ENCODE peak calls at places on chromosome 18, in four cellular contexts. P, T, V and M are unnamed samples.

GRCh38 chr18:46740046-46740445 is 16.8 kb downstream of the ST8SIA5 start:
- DNase-seq in P (no peak), T (no peak), V (no peak), M (no peak)

GRCh38 chr18:67525328-67526110 is 9.0 kb upstream of the DSEL start:
- DNase-seq in P (no peak), T (no peak), V (peak; percentile 36), M (peak; percentile 55)

GRCh38 chr18:63178526-63178880 is 141.1 kb downstream of the BCL2 start:
- DNase-seq in P (no peak), T (no peak), V (no peak), M (no peak)

GRCh38 chr18:32284284-32284683 is 94.4 kb downstream of the MEP1B start:
- DNase-seq in P (no peak), T (no peak), V (no peak), M (no peak)

GRCh38 chr18:63697261-63697660 is 5.5 kb upstream of the SERPINB11 start:
- DNase-seq in P (no peak), T (no peak), V (no peak), M (no peak)

GRCh38 chr18:2617974-2618373 is 37.6 kb upstream of the SMCHD1 start:
- DNase-seq in P (no peak), T (no peak), V (no peak), M (no peak)

GRCh38 chr18:58861353-58861752 is 3.3 kb upstream of the ZNF532 start:
- DNase-seq in P (no peak), T (no peak), V (no peak), M (no peak)

GRCh38 chr18:51066273-51066672 is 36.3 kb downstream of the SMAD4 start:
- DNase-seq in P (no peak), T (no peak), V (no peak), M (no peak)

GRCh38 chr18:62832282-62832681 is 116.9 kb downstream of the PHLPP1 start:
- DNase-seq in P (no peak), T (no peak), V (no peak), M (no peak)

GRCh38 chr18:42028232-42028832 is 73.3 kb downstream of the PIK3C3 start:
- DNase-seq in P (peak; percentile 32), T (no peak), V (peak; percentile 12), M (no peak)

GRCh38 chr18:63152791-63153190 is 166.8 kb downstream of the BCL2 start:
- DNase-seq in P (no peak), T (no peak), V (no peak), M (no peak)

GRCh38 chr18:42229211-42230210 is 274.5 kb downstream of the PIK3C3 start:
- DNase-seq in P (no peak), T (no peak), V (no peak), M (no peak)

GRCh38 chr18:14978962-14979535 is 231.1 kb downstream of the ANKRD30B start:
- DNase-seq in P (peak; percentile 8), T (no peak), V (peak; percentile 23), M (no peak)

GRCh38 chr18:21803495-21803894 is 62.9 kb downstream of the MIB1 start:
- DNase-seq in P (no peak), T (no peak), V (peak; percentile 63), M (no peak)

GRCh38 chr18:33557706-33558105 is 20.3 kb upstream of the ASXL3 start:
- DNase-seq in P (no peak), T (no peak), V (no peak), M (no peak)

GRCh38 chr18:54611819-54612218 is 20.8 kb downstream of the DYNAP start:
- DNase-seq in P (no peak), T (no peak), V (no peak), M (no peak)

DNA sequence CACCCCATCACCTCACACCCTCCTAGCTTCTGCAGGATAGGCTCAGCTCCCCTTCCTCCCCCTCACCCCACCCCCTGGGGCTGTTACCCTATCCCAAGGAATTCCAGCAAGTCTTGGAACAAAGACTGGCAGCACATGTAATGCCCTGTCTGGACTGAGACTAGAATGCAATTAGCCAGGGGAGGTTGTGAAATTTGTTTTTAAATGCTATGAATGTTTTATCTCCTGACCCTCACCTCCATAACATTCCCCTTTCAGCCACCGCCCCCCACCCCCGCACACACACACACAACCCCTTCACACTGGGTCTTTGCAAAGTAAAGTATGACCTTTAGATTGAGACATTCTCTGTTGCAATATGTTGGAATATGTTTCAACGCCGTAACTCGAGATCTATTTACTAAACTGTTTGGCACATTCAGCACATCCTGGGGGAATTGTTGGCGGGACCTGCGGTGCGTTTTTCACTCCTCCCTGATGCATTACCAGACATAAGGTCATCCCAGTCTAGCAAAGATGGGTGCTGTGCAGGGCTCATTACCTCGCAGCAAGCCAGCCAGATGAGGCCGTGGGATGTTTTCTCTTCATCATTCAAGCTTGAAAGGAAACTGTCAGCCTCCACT is 290.7 kb upstream of the SLC14A2 start:
- DNase-seq in P (no peak), T (no peak), V (no peak), M (no peak)
- TF ChIP-seq TCF7L2 in P (no peak), T (no peak), V (no peak), M (no peak)

DNA sequence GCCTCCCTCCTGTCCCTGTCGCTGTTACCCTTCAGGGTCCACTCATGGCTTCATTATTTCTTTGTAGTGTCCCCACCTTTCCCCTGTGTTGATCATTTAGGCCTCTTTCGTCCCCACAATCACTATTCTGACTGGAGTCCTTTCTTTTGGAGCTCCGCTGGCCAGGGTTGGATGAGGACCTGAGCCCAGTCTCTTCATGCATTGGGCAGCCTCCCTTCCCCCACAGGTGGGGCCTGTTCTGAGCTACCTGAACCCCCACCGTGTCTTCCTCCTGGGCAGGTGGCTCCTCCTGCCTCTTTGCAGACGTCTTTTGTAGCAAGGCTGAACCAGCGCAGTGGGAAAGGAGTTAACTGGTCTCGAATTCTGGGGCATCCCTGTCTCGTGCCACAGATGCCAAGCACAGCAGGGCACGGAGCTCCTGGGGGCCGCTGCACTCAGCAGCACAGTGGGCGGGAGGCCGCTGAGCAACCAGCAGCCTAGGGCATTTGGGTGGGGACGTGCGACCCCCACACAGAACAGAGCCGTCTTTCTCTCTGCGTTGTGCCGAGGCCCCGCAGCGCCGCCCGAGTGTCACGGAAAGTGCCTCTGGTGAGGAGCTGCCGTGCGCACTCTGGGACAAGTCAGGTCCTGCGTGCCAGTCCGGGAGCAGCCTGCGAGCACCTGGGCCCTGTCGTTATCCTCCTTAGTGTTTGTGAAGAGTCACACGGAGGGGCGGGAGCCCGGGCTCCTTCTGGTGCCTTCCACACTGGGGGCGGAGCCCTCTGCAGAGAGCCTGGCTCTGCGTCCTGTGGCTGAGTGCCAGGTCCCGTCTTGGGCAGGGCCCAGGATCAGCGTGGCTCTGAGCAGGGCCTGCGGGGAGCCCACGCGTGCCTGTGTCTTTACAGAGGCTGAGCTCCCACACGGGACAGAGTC is 130.1 kb downstream of the NFATC1 start:
- DNase-seq in P (no peak), T (no peak), V (no peak), M (no peak)
- TF ChIP-seq SIN3A in P (no peak), T (no peak), V (no peak), M (no peak)

GRCh38 chr18:75248426-75249191 is 38.0 kb downstream of the TSHZ1 start:
- DNase-seq in P (no peak), T (no peak), V (no peak), M (no peak)
- H3K4me1 ChIP-seq in P (no peaks in the 10 kb centered on the region), T (no peaks in the 10 kb centered on the region), V (peaks cover 26% of the 10 kb centered on the region), M (peaks cover 27% of the 10 kb centered on the region)

GRCh38 chr18:36843784-36844183 is 14.9 kb downstream of the KIAA1328 start:
- DNase-seq in P (no peak), T (no peak), V (no peak), M (no peak)
- TF ChIP-seq TCF7L2 in P (no peak), T (no peak), V (no peak), M (no peak)

GRCh38 chr18:8889479-8889878 is 184.1 kb downstream of the MTCL1 start:
- DNase-seq in P (no peak), T (no peak), V (no peak), M (no peak)
- TF ChIP-seq SIN3A in P (no peak), T (no peak), V (no peak), M (no peak)

DNA sequence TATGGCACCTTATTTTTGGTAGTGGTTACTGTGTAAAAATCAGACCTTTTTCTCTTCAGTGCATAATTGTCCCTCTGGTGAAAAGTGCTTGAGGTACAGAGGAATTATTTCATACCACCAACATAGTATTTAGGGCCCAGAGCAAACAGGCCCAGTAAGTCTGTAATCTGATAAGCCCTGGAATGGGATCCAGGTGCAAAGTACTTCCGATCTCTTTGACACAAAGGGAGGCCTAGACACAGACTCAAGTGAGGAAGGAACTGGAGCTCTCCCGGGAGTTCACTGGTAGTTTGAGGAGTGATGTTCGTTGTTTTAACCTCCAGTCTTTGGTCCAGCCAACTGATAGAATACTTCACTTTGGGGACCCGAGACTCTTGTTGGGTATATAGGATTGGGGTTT is 57.4 kb downstream of the RAB31 start:
- DNase-seq in P (no peak), T (no peak), V (peak; percentile 45), M (no peak)
- H3K4me1 ChIP-seq in P (peaks cover 25% of the 10 kb centered on the region), T (no peaks in the 10 kb centered on the region), V (peaks cover 15% of the 10 kb centered on the region), M (peaks cover 42% of the 10 kb centered on the region)

GRCh38 chr18:75247601-75248421 is 37.2 kb downstream of the TSHZ1 start:
- DNase-seq in P (no peak), T (no peak), V (peak; percentile 6), M (peak; percentile 61)
- TF ChIP-seq TCF7L2 in P (no peak), T (no peak), V (no peak), M (no peak)

GRCh38 chr18:70499218-70499691 is 210.4 kb downstream of the SOCS6 start:
- DNase-seq in P (no peak), T (no peak), V (no peak), M (no peak)
- TF ChIP-seq SIN3A in P (no peak), T (no peak), V (no peak), M (no peak)

GRCh38 chr18:8779251-8779650 is 73.9 kb downstream of the MTCL1 start:
- DNase-seq in P (no peak), T (no peak), V (no peak), M (no peak)
- H3K4me1 ChIP-seq in P (peaks cover 4% of the 10 kb centered on the region), T (no peaks in the 10 kb centered on the region), V (peaks cover 16% of the 10 kb centered on the region), M (no peaks in the 10 kb centered on the region)